ENCODE peak calls at places on chromosomes 13 and 19, in seven cellular contexts. O, P, Z, S, M, V and B are unnamed samples.

GRCh38 chr13:113053801-113054604 is 51.6 kb upstream of the F7 start:
- DNase-seq in M (no peak), O (no peak), S (no peak), V (no peak), P (no peak), Z (no peak), B (no peak)

GRCh38 chr13:20411638-20412342 is 113.9 kb downstream of the CRYL1 start:
- DNase-seq in M (no peak), Z (no peak), V (no peak), O (no peak), S (no peak), P (peak; percentile 58), B (no peak)

GRCh38 chr19:19062454-19063182 is 1.2 kb upstream of the SLC25A42 start:
- DNase-seq in V (no peak), P (no peak), S (no peak), M (peak; percentile 63), Z (no peak), O (no peak), B (peak; percentile 81)

GRCh38 chr19:39411832-39412099 is 703 bp upstream of the PLEKHG2 start:
- DNase-seq in Z (peak; percentile 94), V (no peak), P (peak; percentile 98), O (peak; percentile 82), S (peak; percentile 97), M (peak; percentile 92), B (peak; percentile 95)

GRCh38 chr13:79904581-79904980 is 423.6 kb downstream of the NDFIP2 start:
- DNase-seq in Z (no peak), P (no peak), M (peak; percentile 8), S (no peak), O (no peak), V (no peak), B (no peak)

GRCh38 chr13:105441406-105441805 is 1094.1 kb downstream of the EFNB2 start:
- DNase-seq in V (no peak), P (no peak), Z (no peak), O (no peak), S (no peak), M (no peak), B (no peak)

GRCh38 chr19:36646746-36647145 is 19.9 kb downstream of the ZNF461 start:
- DNase-seq in V (no peak), M (no peak), Z (no peak), P (no peak), S (no peak), O (no peak), B (no peak)

GRCh38 chr13:61414686-61415664 is 674 bp downstream of the PCDH20 start:
- DNase-seq in V (peak; percentile 83), M (no peak), P (peak; percentile 83), S (peak; percentile 65), O (no peak), Z (peak; percentile 48), B (no peak)

GRCh38 chr13:25911020-25911419 is 140.8 kb downstream of the SHISA2 start:
- DNase-seq in Z (no peak), S (no peak), V (peak; percentile 74), O (no peak), P (no peak), M (no peak), B (no peak)

GRCh38 chr19:49642488-49643035 is 553 bp downstream of the SCAF1 start:
- DNase-seq in P (no peak), O (no peak), V (no peak), Z (no peak), S (no peak), M (no peak), B (no peak)

GRCh38 chr19:56372281-56372680 is 21.1 kb downstream of the ZNF582 start:
- DNase-seq in O (no peak), V (no peak), M (no peak), S (no peak), Z (no peak), P (no peak), B (no peak)

GRCh38 chr19:56369886-56370676 is 23.3 kb downstream of the ZNF582 start:
- DNase-seq in O (no peak), M (no peak), Z (no peak), V (no peak), S (no peak), P (no peak), B (no peak)

DNA sequence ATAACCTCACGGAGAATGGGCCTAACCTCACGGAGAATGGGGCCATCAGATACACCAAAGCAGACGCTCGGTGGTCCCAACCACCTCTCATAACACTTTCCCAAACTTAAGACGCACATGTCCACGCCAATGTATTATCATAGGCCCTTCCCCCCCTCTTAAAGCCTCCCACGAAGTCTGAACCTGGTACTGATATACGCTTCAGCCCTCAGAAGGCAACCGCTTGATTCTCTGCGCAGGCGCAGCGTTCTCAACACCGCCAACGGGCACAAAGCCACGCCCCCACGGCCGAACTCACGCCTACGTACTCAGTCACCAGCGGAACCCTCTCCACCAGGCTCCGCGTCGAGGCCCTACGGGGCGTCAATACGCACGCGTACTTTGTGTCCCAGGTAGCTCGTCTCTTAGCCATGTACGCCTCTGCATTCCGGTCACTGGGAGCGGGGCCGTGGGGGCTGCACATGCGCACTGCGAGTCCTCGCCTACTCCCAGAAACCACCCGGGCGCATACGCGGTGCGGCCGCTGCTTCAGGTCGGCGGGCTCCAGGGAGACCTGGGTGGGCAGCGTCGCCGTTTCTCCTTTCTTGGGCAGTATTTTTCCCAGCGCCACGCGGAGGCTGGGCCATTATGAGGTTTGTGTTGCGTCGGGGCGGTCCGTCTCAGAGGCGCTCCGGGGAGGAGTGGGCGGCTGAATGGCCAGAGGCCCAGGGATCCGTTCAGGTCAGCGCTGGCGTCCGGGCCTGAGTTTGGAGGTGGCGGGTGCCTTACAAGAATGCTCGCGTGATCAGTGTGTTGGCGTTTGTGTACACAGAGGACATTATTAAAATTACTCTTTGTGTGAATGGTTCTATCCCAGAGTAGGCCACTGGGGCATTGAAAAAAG is 25.3 kb downstream of the ZNF582 start:
- DNase-seq in V (peak; percentile 93), M (peak; percentile 89), P (peak; percentile 97), O (peak; percentile 95), S (peak; percentile 85), Z (peak; percentile 97), B (no peak)
- TF ChIP-seq POLR2A in V (peak; percentile 75), M (peak; percentile 65), P (no peak), O (peak; percentile 31), S (no peak), Z (no peak), B (peak; percentile 16)

GRCh38 chr19:17616686-17616960 is 61.2 kb downstream of the COLGALT1 start:
- DNase-seq in M (no peak), S (no peak), V (no peak), P (no peak), O (no peak), Z (no peak), B (no peak)
- TF ChIP-seq POLR2A in M (no peak), S (no peak), V (no peak), P (no peak), O (no peak), Z (no peak), B (no peak)

GRCh38 chr19:2811221-2811722 is 8.4 kb upstream of the ZNF554 start:
- DNase-seq in S (no peak), O (no peak), Z (no peak), P (no peak), M (no peak), V (no peak), B (no peak)
- TF ChIP-seq POLR2A in S (no peak), O (no peak), Z (no peak), P (no peak), M (no peak), V (no peak), B (no peak)

GRCh38 chr19:1169921-1170885 is 3.9 kb downstream of the SBNO2 start:
- DNase-seq in O (peak; percentile 92), S (peak; percentile 56), Z (peak; percentile 92), P (no peak), M (peak; percentile 83), V (no peak), B (peak; percentile 70)
- TF ChIP-seq POLR2A in O (peak; percentile 44), S (no peak), Z (no peak), P (no peak), M (no peak), V (no peak), B (no peak)